ENCODE peak calls at places on chromosomes 2 and 18, in four cellular contexts. X is K562, Q is SK-N-SH, D is GM23248. U is an unnamed sample. For H3K36me3, the result is how much of the 10 kb centered on the place peaks cover.

GRCh38 chr2:172021955-172022354 is 22.2 kb downstream of the METAP1D start:
- DNase-seq in Q (no peak), X (no peak), D (peak), U (no peak)

GRCh38 chr18:55893948-55894347 is 306.0 kb upstream of the TCF4 start:
- DNase-seq in Q (no peak), X (no peak), D (no peak), U (no peak)

GRCh38 chr18:2325308-2325849 is 245.9 kb downstream of the METTL4 start:
- DNase-seq in Q (no peak), D (no peak), X (peak), U (no peak)

GRCh38 chr2:115874427-115874826 is 1432.0 kb downstream of the DPP10 start:
- DNase-seq in X (no peak), Q (no peak), D (no peak), U (no peak)

GRCh38 chr18:73954267-73954666 is 193.4 kb downstream of the FBXO15 start:
- DNase-seq in X (no peak), D (no peak), Q (no peak), U (no peak)

GRCh38 chr18:74183110-74183509 is 34.8 kb downstream of the TIMM21 start:
- DNase-seq in Q (no peak), D (no peak), X (no peak), U (no peak)

GRCh38 chr2:20013061-20013721 is 723 bp upstream of the MATN3 start:
- DNase-seq in X (no peak), Q (no peak), D (no peak), U (no peak)

GRCh38 chr2:226649871-226650660 is 149.6 kb downstream of the IRS1 start:
- DNase-seq in D (peak), X (no peak), Q (no peak), U (no peak)

GRCh38 chr18:58144671-58145285 is 100.8 kb downstream of the NEDD4L start:
- DNase-seq in D (no peak), Q (no peak), X (no peak), U (no peak)

GRCh38 chr2:216181351-216181750 is 72.2 kb downstream of the XRCC5 start:
- DNase-seq in Q (no peak), X (no peak), D (no peak), U (no peak)

DNA sequence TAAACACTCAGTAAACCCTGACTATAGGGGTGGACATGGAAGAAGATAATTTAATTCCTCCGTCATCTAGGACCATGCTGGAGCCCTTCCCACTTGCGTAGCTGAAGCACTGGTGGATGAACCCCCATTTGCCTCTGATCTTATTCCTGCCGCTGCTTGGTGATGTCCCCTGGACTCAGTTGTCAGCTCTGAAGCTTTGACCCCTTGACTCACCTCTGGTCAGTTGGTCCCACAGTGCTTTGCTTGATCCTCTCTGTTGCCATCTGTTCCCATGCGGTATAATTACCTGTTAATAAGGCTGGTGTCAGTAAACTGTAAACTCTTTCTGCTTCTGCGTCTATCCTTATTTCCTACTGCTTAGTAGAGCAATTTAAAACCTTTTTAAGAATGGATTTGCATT is 126.9 kb downstream of the SPTBN1 start:
- DNase-seq in D (no peak), Q (no peak), X (no peak), U (no peak)
- H3K4me3 ChIP-seq in D (no peak), Q (no peak), X (no peak), U (no peak)

GRCh38 chr2:173157894-173158293 is 82.2 kb downstream of the MAP3K20 start:
- DNase-seq in D (no peak), X (no peak), Q (no peak), U (no peak)

GRCh38 chr2:173161516-173161915 is 85.9 kb downstream of the MAP3K20 start:
- DNase-seq in Q (no peak), X (no peak), D (no peak), U (no peak)

GRCh38 chr2:173159794-173160463 is 84.3 kb downstream of the MAP3K20 start:
- DNase-seq in D (peak), X (no peak), Q (no peak), U (no peak)

GRCh38 chr2:173160618-173161017 is 85.0 kb downstream of the MAP3K20 start:
- DNase-seq in D (no peak), X (no peak), Q (no peak), U (no peak)

DNA sequence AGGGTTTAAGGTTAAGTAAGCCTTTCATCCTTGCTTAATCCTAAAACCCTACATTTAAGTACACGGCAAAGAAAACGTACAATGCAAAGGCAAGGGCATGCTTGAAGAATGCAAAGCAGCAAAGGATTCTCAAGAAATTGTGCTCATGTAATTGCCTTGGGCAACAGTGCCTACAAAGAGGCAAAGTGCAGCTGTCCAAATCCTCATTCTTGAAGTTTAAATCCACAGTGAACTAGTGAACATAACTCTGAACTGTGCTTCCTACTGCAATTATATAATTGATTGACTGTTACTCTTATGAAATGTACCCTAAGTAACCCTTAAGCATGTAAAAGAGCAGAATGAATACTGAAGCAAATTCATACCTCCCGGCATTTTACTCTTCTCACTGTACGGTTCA is 85.4 kb downstream of the MAP3K20 start:
- DNase-seq in X (no peak), Q (no peak), D (peak), U (no peak)
- H3K4me2 ChIP-seq in X (no peak), Q (no peak), D (peak), U (no peak)

DNA sequence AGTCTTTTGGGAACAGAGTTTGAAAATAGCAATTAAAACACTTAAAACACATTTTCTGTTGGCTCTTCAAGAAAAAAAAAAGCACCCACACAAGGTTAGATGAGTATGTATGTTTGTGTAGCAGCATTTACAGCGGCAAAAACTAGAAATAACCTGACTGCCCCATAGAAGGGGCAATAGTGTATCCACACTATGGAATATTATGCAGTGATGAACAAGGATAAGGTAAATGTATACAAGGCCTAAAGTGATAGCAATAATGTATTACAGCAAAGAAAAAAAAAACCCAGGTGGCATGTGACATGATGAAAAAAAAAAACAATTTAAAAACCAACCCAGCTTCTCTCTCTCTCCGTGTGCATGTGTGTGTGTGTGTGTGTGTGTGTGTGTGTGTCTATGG is 34.8 kb downstream of the POLR1A start:
- DNase-seq in X (no peak), Q (no peak), D (no peak), U (no peak)
- H3K36me3 ChIP-seq in X (half or more), Q (half or more), D (under half), U (half or more)

GRCh38 chr2:153476491-153477095 is 2.0 kb downstream of the RPRM start:
- DNase-seq in D (peak), X (no peak), Q (no peak), U (no peak)

GRCh38 chr2:153477641-153478288 is 797 bp downstream of the RPRM start:
- DNase-seq in D (peak), Q (peak), X (no peak), U (no peak)

GRCh38 chr2:153478289-153479261 is at the start of gene RPRM:
- DNase-seq in D (peak), X (peak), Q (peak), U (no peak)

GRCh38 chr2:153477096-153477555 is 1.4 kb downstream of the RPRM start:
- DNase-seq in Q (peak), D (peak), X (no peak), U (no peak)

DNA sequence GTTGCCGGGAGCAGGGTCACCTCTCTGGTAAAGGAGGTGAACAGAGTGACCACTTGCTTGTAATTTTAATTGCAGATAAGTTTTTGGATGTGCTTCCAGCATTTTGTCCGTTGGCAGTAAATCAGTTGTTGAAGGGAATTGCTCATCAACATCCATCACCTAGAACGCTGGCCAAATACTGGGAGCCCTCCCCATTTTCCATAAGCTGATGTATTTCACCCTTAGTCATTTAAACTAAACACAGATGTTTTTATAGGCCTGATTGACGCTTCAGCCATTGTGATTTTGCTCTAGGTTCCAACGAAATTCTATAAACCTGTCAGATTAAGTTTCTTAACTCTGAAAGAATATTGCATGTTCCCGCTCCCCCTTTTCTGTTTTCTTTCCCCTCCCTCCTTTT is 965 bp upstream of the RPRM start:
- DNase-seq in X (no peak), D (peak), Q (no peak), U (no peak)
- H3K4me3 ChIP-seq in X (no peak), D (no peak), Q (no peak), U (no peak)

GRCh38 chr2:29072971-29073725 is 1.2 kb downstream of the PCARE start:
- DNase-seq in D (no peak), X (no peak), Q (no peak), U (no peak)
- H3K4me2 ChIP-seq in D (no peak), X (no peak), Q (no peak), U (no peak)

DNA sequence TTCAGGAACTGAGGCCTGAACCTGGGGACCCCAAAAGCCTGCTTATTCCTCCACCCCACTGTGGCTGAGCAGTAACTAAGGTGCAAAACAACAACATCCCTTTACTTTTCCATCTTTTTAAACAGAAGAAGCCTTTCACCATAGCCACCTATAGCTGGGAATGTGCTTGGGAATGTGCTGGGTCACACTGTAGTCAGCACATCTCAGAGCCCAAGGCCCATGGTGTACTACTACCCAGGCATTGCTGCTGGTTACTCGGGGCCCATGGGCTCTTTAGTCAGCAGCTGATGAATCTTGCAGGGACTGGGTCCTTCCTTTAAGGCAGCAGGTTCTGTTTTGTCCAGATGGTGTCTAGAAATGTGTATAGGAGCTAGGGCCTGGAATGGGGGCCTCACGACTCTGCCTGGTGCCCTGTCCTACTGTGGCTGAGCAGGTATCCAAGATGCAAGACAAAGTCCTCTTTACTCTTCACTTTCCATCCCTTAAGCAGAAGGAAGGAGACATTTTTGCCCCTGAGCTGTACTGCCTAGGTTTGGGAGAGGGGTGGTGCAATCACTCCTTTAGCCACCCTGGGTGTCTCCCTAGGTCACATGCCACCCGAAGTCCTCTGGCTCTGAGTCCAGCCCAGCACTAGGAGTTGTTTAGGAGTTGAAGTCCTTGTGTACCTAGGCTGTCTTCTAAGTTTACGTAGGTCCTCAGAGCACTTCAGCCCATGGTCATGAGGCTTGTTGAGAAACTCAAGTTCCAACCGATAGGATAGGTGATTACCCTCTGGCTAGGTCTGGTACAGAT is 70.1 kb downstream of the OXER1 start:
- DNase-seq in D (no peak), Q (no peak), X (no peak), U (no peak)
- H3K36me3 ChIP-seq in D (under half), Q (under half), X (under half), U (half or more)

GRCh38 chr2:27965841-27966240 is 75.3 kb downstream of the BABAM2 start:
- DNase-seq in Q (no peak), D (no peak), X (no peak), U (no peak)
- H3K4me3 ChIP-seq in Q (no peak), D (no peak), X (no peak), U (no peak)

GRCh38 chr2:86211033-86211795 is 12.0 kb downstream of the MRPL35 start:
- DNase-seq in D (no peak), X (no peak), Q (no peak), U (no peak)
- H3K4me2 ChIP-seq in D (no peak), X (no peak), Q (no peak), U (peak)